ENCODE peak calls at places on chromosomes 5 and 9, in seven cellular contexts. Z is uterus; C is OCI-M1; W is left ventricle myocardium inferior; M is CD8-positive, alpha-beta T cell; X is HFF-Myc; K is NCI-H1694. G is an unnamed sample.
A peak's percentile ranks its signal among the peaks of the same experiment; 100 is the strongest.

GRCh38 chr5:57174128-57174849 is 430 bp downstream of the GPBP1 start:
- DNase-seq in Z (no peak), C (peak; percentile 76), W (peak; percentile 37), M (no peak), X (no peak), K (no peak), G (peak; percentile 32)

GRCh38 chr5:139950436-139950835 is 92.7 kb downstream of the NRG2 start:
- DNase-seq in Z (no peak), C (no peak), W (no peak), M (no peak), X (no peak), K (no peak), G (no peak)

GRCh38 chr5:151721087-151721646 is 34.5 kb upstream of the SPARC start:
- DNase-seq in Z (no peak), C (no peak), W (no peak), M (no peak), X (no peak), K (no peak), G (no peak)

GRCh38 chr9:35914307-35914807 is 5.1 kb downstream of the SPAAR start:
- DNase-seq in Z (no peak), C (no peak), W (peak; percentile 84), M (no peak), X (no peak), K (no peak), G (no peak)

GRCh38 chr5:176653986-176654385 is 6.7 kb downstream of the TSPAN17 start:
- DNase-seq in Z (no peak), C (no peak), W (no peak), M (no peak), X (no peak), K (peak; percentile 86), G (no peak)

GRCh38 chr5:35780236-35780635 is 76.5 kb upstream of the IL7R start:
- DNase-seq in Z (no peak), C (no peak), W (no peak), M (peak; percentile 48), X (no peak), K (no peak), G (no peak)

GRCh38 chr9:108963459-108964143 is 29.4 kb downstream of the ABITRAM start:
- DNase-seq in Z (no peak), C (peak; percentile 62), W (peak; percentile 29), M (no peak), X (no peak), K (no peak), G (no peak)

GRCh38 chr9:89884356-89885083 is 279.7 kb downstream of the GADD45G start:
- DNase-seq in Z (no peak), C (no peak), W (peak; percentile 72), M (no peak), X (no peak), K (no peak), G (no peak)

GRCh38 chr5:55708732-55709131 is 3.4 kb downstream of the SLC38A9 start:
- DNase-seq in Z (no peak), C (no peak), W (no peak), M (no peak), X (no peak), K (no peak), G (peak; percentile 56)

GRCh38 chr5:37892571-37892970 is 52.7 kb upstream of the GDNF start:
- DNase-seq in Z (no peak), C (no peak), W (no peak), M (no peak), X (no peak), K (no peak), G (no peak)

GRCh38 chr5:78671609-78672008 is 23.0 kb upstream of the LHFPL2 start:
- DNase-seq in Z (peak; percentile 32), C (peak; percentile 10), W (no peak), M (no peak), X (no peak), K (no peak), G (no peak)

GRCh38 chr5:140565024-140565779 is 574 bp downstream of the SLC35A4 start:
- DNase-seq in Z (no peak), C (peak; percentile 49), W (no peak), M (no peak), X (no peak), K (no peak), G (no peak)

GRCh38 chr9:101028346-101029299 is at the start of gene PLPPR1:
- DNase-seq in Z (no peak), C (no peak), W (peak; percentile 18), M (no peak), X (no peak), K (peak; percentile 78), G (peak; percentile 81)

GRCh38 chr5:140509898-140510297 is 37.6 kb upstream of the EIF4EBP3 start:
- DNase-seq in Z (no peak), C (no peak), W (no peak), M (no peak), X (no peak), K (no peak), G (no peak)

G was measured in pancreas.